ENCODE peak calls at places on chromosomes 11 and 22, in eight cellular contexts. F, W, R, L, C, S, G and D are unnamed samples.

GRCh38 chr22:44144046-44144569 is 36.6 kb upstream of the PARVG start:
- DNase-seq in F (no peak), W (no peak), R (no peak), L (no peak), C (no peak), S (no peak), G (no peak), D (no peak)

GRCh38 chr11:58097437-58097836 is 27.9 kb downstream of the OR9I1 start:
- DNase-seq in F (no peak), W (no peak), R (no peak), L (no peak), C (no peak), S (no peak), G (no peak), D (no peak)

GRCh38 chr11:129323896-129324522 is 51.6 kb upstream of the BARX2 start:
- DNase-seq in F (no peak), W (peak), R (no peak), L (no peak), C (no peak), S (no peak), G (peak), D (no peak)

GRCh38 chr11:35144103-35144741 is 5.3 kb downstream of the CD44 start:
- DNase-seq in F (peak), W (peak), R (peak), L (no peak), C (peak), S (no peak), G (no peak), D (peak)

GRCh38 chr11:77203901-77204755 is 76.1 kb downstream of the MYO7A start:
- DNase-seq in F (no peak), W (no peak), R (no peak), L (no peak), C (no peak), S (no peak), G (no peak), D (no peak)

GRCh38 chr22:27686534-27686933 is 115.0 kb downstream of the MN1 start:
- DNase-seq in F (no peak), W (peak), R (peak), L (peak), C (no peak), S (no peak), G (peak), D (peak)

GRCh38 chr11:128830290-128830813 is 36.7 kb downstream of the KCNJ1 start:
- DNase-seq in F (peak), W (no peak), R (no peak), L (no peak), C (no peak), S (no peak), G (no peak), D (peak)

GRCh38 chr11:121081320-121081719 is 19.7 kb upstream of the TECTA start:
- DNase-seq in F (no peak), W (no peak), R (no peak), L (no peak), C (no peak), S (no peak), G (no peak), D (no peak)

GRCh38 chr11:95483339-95483738 is 252.3 kb upstream of the SESN3 start:
- DNase-seq in F (no peak), W (no peak), R (no peak), L (no peak), C (no peak), S (no peak), G (no peak), D (no peak)

GRCh38 chr11:1765871-1766718 is 2.4 kb upstream of the CTSD start:
- DNase-seq in F (no peak), W (no peak), R (no peak), L (no peak), C (no peak), S (peak), G (no peak), D (no peak)

GRCh38 chr11:116459644-116460043 is 313.1 kb downstream of the BUD13 start:
- DNase-seq in F (no peak), W (no peak), R (no peak), L (no peak), C (no peak), S (no peak), G (no peak), D (peak)

GRCh38 chr11:117421041-117421440 is 93.4 kb downstream of the CEP164 start:
- DNase-seq in F (no peak), W (no peak), R (no peak), L (no peak), C (no peak), S (no peak), G (no peak), D (no peak)

GRCh38 chr11:123483465-123483864 is 53.4 kb downstream of the GRAMD1B start:
- DNase-seq in F (no peak), W (no peak), R (no peak), L (no peak), C (no peak), S (no peak), G (no peak), D (no peak)

GRCh38 chr11:30481385-30481784 is 104.8 kb downstream of the MPPED2 start:
- DNase-seq in F (no peak), W (no peak), R (no peak), L (no peak), C (no peak), S (peak), G (no peak), D (no peak)

GRCh38 chr11:128061321-128061871 is 526.0 kb downstream of the ETS1 start:
- DNase-seq in F (no peak), W (no peak), R (no peak), L (no peak), C (no peak), S (peak), G (peak), D (no peak)

GRCh38 chr11:128765104-128765503 is 71.2 kb downstream of the FLI1 start:
- DNase-seq in F (no peak), W (no peak), R (no peak), L (no peak), C (no peak), S (no peak), G (no peak), D (no peak)

GRCh38 chr11:47565340-47566165 is at the start of gene PTPMT1:
- DNase-seq in F (peak), W (peak), R (peak), L (no peak), C (peak), S (peak), G (peak), D (peak)

GRCh38 chr22:38923463-38924196 is 33.8 kb upstream of the APOBEC3A start:
- DNase-seq in F (no peak), W (peak), R (peak), L (peak), C (no peak), S (peak), G (peak), D (peak)

GRCh38 chr11:45161252-45162063 is 15.0 kb downstream of the PRDM11 start:
- DNase-seq in F (no peak), W (no peak), R (no peak), L (no peak), C (no peak), S (no peak), G (no peak), D (no peak)

GRCh38 chr22:35375031-35375430 is 5.9 kb upstream of the HMOX1 start:
- DNase-seq in F (no peak), W (no peak), R (no peak), L (no peak), C (no peak), S (no peak), G (no peak), D (no peak)

GRCh38 chr22:46443850-46444389 is 93.5 kb downstream of the CELSR1 start:
- DNase-seq in F (no peak), W (no peak), R (no peak), L (no peak), C (no peak), S (peak), G (no peak), D (no peak)

GRCh38 chr11:69316941-69317340 is 23.0 kb downstream of the MYEOV start:
- DNase-seq in F (no peak), W (no peak), R (no peak), L (no peak), C (no peak), S (no peak), G (no peak), D (no peak)

GRCh38 chr22:48748113-48748859 is 1079.4 kb downstream of the BRD1 start:
- DNase-seq in F (no peak), W (no peak), R (no peak), L (no peak), C (no peak), S (no peak), G (no peak), D (no peak)

GRCh38 chr11:104163100-104164027 is 583 bp downstream of the PDGFD start:
- DNase-seq in F (no peak), W (peak), R (peak), L (no peak), C (no peak), S (peak), G (peak), D (no peak)

GRCh38 chr22:16922076-16922475 is 85.9 kb downstream of the GAB4 start:
- DNase-seq in F (no peak), W (no peak), R (no peak), L (no peak), C (no peak), S (no peak), G (no peak), D (no peak)

GRCh38 chr11:78417175-78417887 is at the start of gene GAB2:
- DNase-seq in F (peak), W (no peak), R (peak), L (no peak), C (no peak), S (no peak), G (peak), D (no peak)

GRCh38 chr11:12808519-12808918 is 134.3 kb downstream of the TEAD1 start:
- DNase-seq in F (no peak), W (peak), R (peak), L (no peak), C (no peak), S (no peak), G (no peak), D (no peak)

GRCh38 chr22:38513063-38513462 is 7.0 kb upstream of the DDX17 start:
- DNase-seq in F (peak), W (no peak), R (no peak), L (no peak), C (no peak), S (peak), G (peak), D (no peak)

GRCh38 chr11:121494355-121495099 is 41.8 kb upstream of the SORL1-AS1 start:
- DNase-seq in F (peak), W (no peak), R (peak), L (no peak), C (no peak), S (peak), G (no peak), D (no peak)

GRCh38 chr11:38791346-38791961 is 2193.4 kb upstream of the RAG2 start:
- DNase-seq in F (no peak), W (peak), R (peak), L (peak), C (no peak), S (peak), G (peak), D (peak)

GRCh38 chr11:71135112-71135511 is 117.3 kb downstream of the SHANK2 start:
- DNase-seq in F (no peak), W (no peak), R (no peak), L (no peak), C (no peak), S (no peak), G (no peak), D (no peak)

GRCh38 chr22:30890689-30891442 is 77.7 kb downstream of the MORC2 start:
- DNase-seq in F (peak), W (peak), R (peak), L (no peak), C (no peak), S (peak), G (peak), D (peak)

GRCh38 chr11:132202621-132203020 is 832.2 kb downstream of the NTM start:
- DNase-seq in F (no peak), W (peak), R (no peak), L (peak), C (no peak), S (no peak), G (no peak), D (no peak)

GRCh38 chr11:133950874-133951483 is 5.8 kb downstream of the IGSF9B start:
- DNase-seq in F (no peak), W (no peak), R (no peak), L (no peak), C (no peak), S (peak), G (no peak), D (no peak)

GRCh38 chr11:6995703-6996102 is 24.4 kb downstream of the ZNF214 start:
- DNase-seq in F (no peak), W (peak), R (no peak), L (no peak), C (no peak), S (peak), G (no peak), D (no peak)

GRCh38 chr22:28148816-28149465 is 229.9 kb upstream of the PITPNB start:
- DNase-seq in F (no peak), W (no peak), R (peak), L (no peak), C (no peak), S (no peak), G (no peak), D (peak)

DNA sequence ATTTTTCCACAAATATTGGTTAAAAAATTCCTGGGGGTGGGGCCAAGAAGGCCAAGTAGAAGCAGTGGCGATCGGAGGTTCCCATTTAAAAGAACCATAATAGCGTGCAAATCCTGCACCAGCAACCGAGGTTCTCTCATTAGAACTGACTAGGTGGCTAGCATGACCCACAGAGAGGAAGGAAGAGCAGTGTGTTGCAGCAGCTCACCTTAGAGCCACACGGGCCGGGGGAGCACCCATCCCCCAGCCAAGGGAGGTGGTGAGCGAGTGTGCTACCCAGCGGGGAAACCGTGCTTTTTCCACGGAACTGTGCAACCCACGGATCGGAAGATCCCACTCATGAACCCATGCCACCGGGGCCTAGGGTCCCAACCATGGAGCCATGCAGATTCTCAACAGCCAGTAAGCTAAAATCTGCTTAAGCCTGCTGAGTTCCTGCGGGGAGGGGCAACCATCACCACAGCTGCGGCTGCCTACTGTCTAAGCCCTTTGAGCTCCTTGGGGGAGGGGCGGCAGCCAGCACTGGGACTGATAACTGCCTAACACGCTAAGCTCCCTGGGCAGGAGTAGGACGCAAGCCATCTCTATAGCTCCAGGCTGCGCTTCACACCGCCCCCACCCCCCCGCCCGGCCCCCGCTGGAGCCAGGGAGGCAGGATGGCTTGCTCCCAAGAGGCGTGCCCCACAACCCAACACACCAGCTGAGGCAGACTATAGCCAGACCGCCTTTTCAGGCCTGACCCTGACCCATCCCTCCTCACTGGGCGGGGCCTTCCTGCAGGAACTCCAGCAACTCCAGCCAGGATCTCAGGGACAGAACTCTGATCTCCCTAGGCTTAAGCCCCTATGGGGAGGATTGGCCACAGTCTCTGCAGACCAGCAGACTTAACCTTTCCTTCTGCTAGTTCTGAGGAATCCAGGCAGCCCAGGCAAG is 20.9 kb upstream of the HTATIP2 start:
- DNase-seq in F (peak), W (no peak), R (no peak), L (no peak), C (no peak), S (peak), G (peak), D (no peak)
- H3K4me3 ChIP-seq in F (no peak), W (no peak), R (no peak), L (no peak), C (no peak), S (peak), G (no peak), D (no peak)

GRCh38 chr11:14520902-14521151 is 641 bp upstream of the PSMA1 start:
- DNase-seq in F (no peak), W (no peak), R (no peak), L (no peak), C (no peak), S (no peak), G (no peak), D (no peak)
- H3K4me3 ChIP-seq in F (peak), W (peak), R (peak), L (peak), C (peak), S (peak), G (peak), D (peak)

GRCh38 chr11:63944987-63945386 is 6.2 kb downstream of the NAA40 start:
- DNase-seq in F (no peak), W (no peak), R (no peak), L (no peak), C (no peak), S (no peak), G (peak), D (peak)

GRCh38 chr11:63942803-63943202 is 4.0 kb downstream of the NAA40 start:
- DNase-seq in F (no peak), W (no peak), R (no peak), L (no peak), C (no peak), S (no peak), G (no peak), D (peak)

GRCh38 chr11:63939351-63939920 is 634 bp downstream of the NAA40 start:
- DNase-seq in F (no peak), W (peak), R (peak), L (no peak), C (no peak), S (peak), G (peak), D (peak)

GRCh38 chr11:63940786-63941185 is 2.0 kb downstream of the NAA40 start:
- DNase-seq in F (no peak), W (no peak), R (no peak), L (no peak), C (no peak), S (no peak), G (no peak), D (no peak)

DNA sequence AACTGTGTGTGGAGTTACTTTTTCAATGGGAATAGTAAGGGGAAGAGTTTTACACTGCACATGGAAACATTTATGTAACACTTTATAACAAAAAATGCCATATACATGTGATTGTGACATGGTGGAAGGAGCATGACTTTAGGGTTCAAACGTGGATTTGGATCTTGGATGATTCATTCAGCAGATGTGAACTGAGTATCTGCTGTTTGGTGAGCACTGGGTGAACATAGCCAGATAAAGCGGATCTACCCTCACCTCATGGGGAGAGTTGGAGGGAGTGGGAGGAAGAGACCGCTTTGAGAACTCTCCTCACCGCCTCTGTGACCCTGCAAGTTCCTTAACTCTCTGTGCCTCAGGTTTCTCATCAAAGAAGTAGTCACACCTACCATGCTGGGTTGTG is 3.1 kb downstream of the NAA40 start:
- DNase-seq in F (no peak), W (no peak), R (no peak), L (no peak), C (no peak), S (no peak), G (no peak), D (no peak)
- H3K4me3 ChIP-seq in F (no peak), W (no peak), R (no peak), L (no peak), C (no peak), S (no peak), G (no peak), D (no peak)

GRCh38 chr11:75160328-75160757 is 9.4 kb downstream of the SLCO2B1 start:
- DNase-seq in F (no peak), W (no peak), R (no peak), L (no peak), C (no peak), S (no peak), G (no peak), D (peak)
- H3K4me3 ChIP-seq in F (no peak), W (no peak), R (no peak), L (no peak), C (no peak), S (no peak), G (no peak), D (no peak)

GRCh38 chr22:50248192-50249084 is 2.6 kb downstream of the HDAC10 start:
- DNase-seq in F (no peak), W (no peak), R (no peak), L (no peak), C (no peak), S (no peak), G (no peak), D (no peak)

GRCh38 chr22:50247748-50248147 is 2.9 kb upstream of the TUBGCP6 start:
- DNase-seq in F (no peak), W (peak), R (peak), L (no peak), C (peak), S (peak), G (no peak), D (peak)

GRCh38 chr22:50245214-50246072 is 620 bp upstream of the TUBGCP6 start:
- DNase-seq in F (no peak), W (no peak), R (peak), L (no peak), C (no peak), S (no peak), G (no peak), D (peak)

GRCh38 chr22:50244420-50245213 is at the start of gene TUBGCP6:
- DNase-seq in F (peak), W (peak), R (peak), L (no peak), C (peak), S (peak), G (peak), D (peak)

DNA sequence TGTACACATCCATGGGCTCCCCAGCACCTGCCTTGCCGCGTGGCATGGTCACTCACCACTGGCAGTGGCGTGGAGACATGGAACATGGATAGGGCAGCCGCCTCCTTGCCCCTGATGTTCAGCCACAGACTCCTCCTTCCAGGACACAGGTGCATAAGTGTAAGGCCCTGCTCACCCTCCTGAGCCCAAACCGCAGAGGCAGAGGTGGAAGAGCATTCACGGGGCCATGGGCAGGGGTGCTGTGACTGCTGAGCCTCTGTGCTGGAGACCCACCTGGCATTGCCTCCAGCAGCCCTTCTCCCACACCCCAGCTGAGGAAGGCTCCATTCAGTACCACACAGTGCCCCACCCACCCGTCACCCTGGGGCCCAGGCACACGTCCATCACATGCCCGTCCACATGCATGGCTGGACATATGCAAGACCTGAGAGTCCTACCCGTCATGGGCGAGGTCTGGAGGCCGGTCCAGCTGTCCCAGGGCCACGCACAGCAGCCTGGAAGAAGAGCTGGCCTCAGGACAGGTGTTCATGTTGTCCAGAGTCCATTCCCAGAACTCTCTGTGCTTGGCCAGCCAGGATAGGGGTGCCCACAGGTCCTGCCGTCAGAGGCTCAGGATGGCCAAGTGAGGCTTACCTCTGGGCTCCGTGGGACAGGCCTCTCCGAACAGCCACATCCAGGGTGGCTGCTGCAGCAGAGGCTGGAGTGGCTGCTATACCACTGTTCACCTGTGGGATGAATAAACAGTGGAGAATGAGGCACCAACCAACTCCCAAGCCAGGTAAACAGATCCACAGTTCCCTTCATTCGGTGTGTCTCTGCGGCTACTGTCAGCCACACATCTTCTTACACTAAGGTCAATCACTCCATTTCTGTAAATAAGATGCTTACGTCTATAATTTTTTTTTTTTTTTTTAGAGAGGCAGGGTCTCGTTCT is 1.7 kb upstream of the TUBGCP6 start:
- DNase-seq in F (no peak), W (no peak), R (peak), L (no peak), C (no peak), S (peak), G (no peak), D (no peak)
- H3K4me3 ChIP-seq in F (no peak), W (no peak), R (no peak), L (no peak), C (no peak), S (peak), G (no peak), D (no peak)